ENCODE peak calls at places on chromosomes 2 and 18, in eight cellular contexts. One of them, this sample, is unnamed.

GRCh38 chr2:233430651-233431050 is 76.4 kb downstream of the DGKD start:
- DNase-seq in T-cell: no peak
- DNase-seq in AG04450: no peak
- DNase-seq in stimulated activated CD4-positive, alpha-beta T cell treated with anti-CD3 and anti-CD28 coated beads, Interleukin-12 subunit alpha, Interleukin-12 subunit beta, amount 100 ng/mL, for 24 hours: no peak
- DNase-seq in NCI-H1436: no peak
- DNase-seq in mesothelial cell of epicardium: no peak
- DNase-seq in fibroblast of pulmonary artery: no peak
- DNase-seq in K562: no peak
- DNase-seq in this sample: no peak

GRCh38 chr2:146305164-146305563 is 1539.7 kb upstream of the ACVR2A start:
- DNase-seq in fibroblast of pulmonary artery: no peak
- DNase-seq in mesothelial cell of epicardium: no peak
- DNase-seq in NCI-H1436: no peak
- DNase-seq in T-cell: no peak
- DNase-seq in stimulated activated CD4-positive, alpha-beta T cell treated with anti-CD3 and anti-CD28 coated beads, Interleukin-12 subunit alpha, Interleukin-12 subunit beta, amount 100 ng/mL, for 24 hours: no peak
- DNase-seq in K562: no peak
- DNase-seq in AG04450: no peak
- DNase-seq in this sample: no peak

GRCh38 chr2:219733106-219733505 is 105.7 kb downstream of the SLC4A3 start:
- DNase-seq in NCI-H1436: no peak
- DNase-seq in T-cell: no peak
- DNase-seq in mesothelial cell of epicardium: no peak
- DNase-seq in AG04450: no peak
- DNase-seq in K562: no peak
- DNase-seq in fibroblast of pulmonary artery: no peak
- DNase-seq in stimulated activated CD4-positive, alpha-beta T cell treated with anti-CD3 and anti-CD28 coated beads, Interleukin-12 subunit alpha, Interleukin-12 subunit beta, amount 100 ng/mL, for 24 hours: no peak
- DNase-seq in this sample: no peak

GRCh38 chr18:39531659-39532058 is 1966.1 kb upstream of the CELF4 start:
- DNase-seq in stimulated activated CD4-positive, alpha-beta T cell treated with anti-CD3 and anti-CD28 coated beads, Interleukin-12 subunit alpha, Interleukin-12 subunit beta, amount 100 ng/mL, for 24 hours: no peak
- DNase-seq in mesothelial cell of epicardium: no peak
- DNase-seq in fibroblast of pulmonary artery: no peak
- DNase-seq in NCI-H1436: no peak
- DNase-seq in AG04450: no peak
- DNase-seq in T-cell: no peak
- DNase-seq in K562: no peak
- DNase-seq in this sample: no peak

GRCh38 chr18:46718501-46719341 is 38.1 kb downstream of the ST8SIA5 start:
- DNase-seq in T-cell: no peak
- DNase-seq in AG04450: no peak
- DNase-seq in fibroblast of pulmonary artery: peak
- DNase-seq in mesothelial cell of epicardium: no peak
- DNase-seq in NCI-H1436: no peak
- DNase-seq in stimulated activated CD4-positive, alpha-beta T cell treated with anti-CD3 and anti-CD28 coated beads, Interleukin-12 subunit alpha, Interleukin-12 subunit beta, amount 100 ng/mL, for 24 hours: no peak
- DNase-seq in K562: no peak
- DNase-seq in this sample: peak

GRCh38 chr2:192216336-192216735 is 21.6 kb upstream of the TMEFF2 start:
- DNase-seq in mesothelial cell of epicardium: no peak
- DNase-seq in NCI-H1436: no peak
- DNase-seq in K562: no peak
- DNase-seq in T-cell: no peak
- DNase-seq in stimulated activated CD4-positive, alpha-beta T cell treated with anti-CD3 and anti-CD28 coated beads, Interleukin-12 subunit alpha, Interleukin-12 subunit beta, amount 100 ng/mL, for 24 hours: no peak
- DNase-seq in fibroblast of pulmonary artery: no peak
- DNase-seq in AG04450: no peak
- DNase-seq in this sample: no peak

GRCh38 chr2:203694186-203694585 is 12.3 kb upstream of the CD28 start:
- DNase-seq in K562: no peak
- DNase-seq in mesothelial cell of epicardium: no peak
- DNase-seq in T-cell: no peak
- DNase-seq in AG04450: no peak
- DNase-seq in stimulated activated CD4-positive, alpha-beta T cell treated with anti-CD3 and anti-CD28 coated beads, Interleukin-12 subunit alpha, Interleukin-12 subunit beta, amount 100 ng/mL, for 24 hours: no peak
- DNase-seq in fibroblast of pulmonary artery: no peak
- DNase-seq in NCI-H1436: no peak
- DNase-seq in this sample: no peak

GRCh38 chr2:25994509-25994908 is 12.2 kb upstream of the KIF3C start:
- DNase-seq in NCI-H1436: no peak
- DNase-seq in AG04450: no peak
- DNase-seq in mesothelial cell of epicardium: no peak
- DNase-seq in fibroblast of pulmonary artery: no peak
- DNase-seq in stimulated activated CD4-positive, alpha-beta T cell treated with anti-CD3 and anti-CD28 coated beads, Interleukin-12 subunit alpha, Interleukin-12 subunit beta, amount 100 ng/mL, for 24 hours: no peak
- DNase-seq in T-cell: no peak
- DNase-seq in K562: no peak
- DNase-seq in this sample: no peak

GRCh38 chr18:46859855-46860254 is 57.5 kb downstream of the PIAS2 start:
- DNase-seq in T-cell: no peak
- DNase-seq in K562: no peak
- DNase-seq in fibroblast of pulmonary artery: peak
- DNase-seq in AG04450: peak
- DNase-seq in NCI-H1436: no peak
- DNase-seq in stimulated activated CD4-positive, alpha-beta T cell treated with anti-CD3 and anti-CD28 coated beads, Interleukin-12 subunit alpha, Interleukin-12 subunit beta, amount 100 ng/mL, for 24 hours: no peak
- DNase-seq in mesothelial cell of epicardium: no peak
- DNase-seq in this sample: no peak